ENCODE peak calls at places on chromosomes 7 and 10, in eight cellular contexts. One of them, this sample, is unnamed.
A peak's percentile ranks its signal among the peaks of the same experiment; 100 is the strongest.

GRCh38 chr10:116241025-116241424 is 32.0 kb downstream of the GFRA1 start:
- DNase-seq in mesothelial cell of epicardium: no peak
- DNase-seq in dorsolateral prefrontal cortex: no peak
- DNase-seq in Peyer's patch: no peak
- DNase-seq in endothelial cell: no peak
- DNase-seq in MCF 10A: no peak
- DNase-seq in PC-9: no peak
- DNase-seq in right atrium auricular region: no peak
- DNase-seq in this sample: no peak

GRCh38 chr7:12322903-12323300 is 80.8 kb downstream of the VWDE start:
- DNase-seq in dorsolateral prefrontal cortex: no peak
- DNase-seq in MCF 10A: peak; percentile 11
- DNase-seq in PC-9: no peak
- DNase-seq in right atrium auricular region: no peak
- DNase-seq in mesothelial cell of epicardium: no peak
- DNase-seq in endothelial cell: no peak
- DNase-seq in Peyer's patch: peak; percentile 47
- DNase-seq in this sample: no peak

GRCh38 chr7:112184455-112184854 is 21.7 kb downstream of the DOCK4 start:
- DNase-seq in endothelial cell: no peak
- DNase-seq in mesothelial cell of epicardium: no peak
- DNase-seq in PC-9: no peak
- DNase-seq in dorsolateral prefrontal cortex: no peak
- DNase-seq in Peyer's patch: no peak
- DNase-seq in MCF 10A: no peak
- DNase-seq in right atrium auricular region: no peak
- DNase-seq in this sample: no peak

GRCh38 chr10:58622286-58622685 is 109.6 kb downstream of the BICC1 start:
- DNase-seq in Peyer's patch: no peak
- DNase-seq in endothelial cell: no peak
- DNase-seq in right atrium auricular region: no peak
- DNase-seq in dorsolateral prefrontal cortex: no peak
- DNase-seq in PC-9: no peak
- DNase-seq in mesothelial cell of epicardium: no peak
- DNase-seq in MCF 10A: no peak
- DNase-seq in this sample: no peak

GRCh38 chr10:64416011-64416410 is 894.8 kb downstream of the REEP3 start:
- DNase-seq in PC-9: no peak
- DNase-seq in right atrium auricular region: no peak
- DNase-seq in mesothelial cell of epicardium: no peak
- DNase-seq in MCF 10A: no peak
- DNase-seq in Peyer's patch: no peak
- DNase-seq in dorsolateral prefrontal cortex: no peak
- DNase-seq in endothelial cell: no peak
- DNase-seq in this sample: no peak

GRCh38 chr10:12081879-12082560 is 13.3 kb downstream of the DHTKD1 start:
- DNase-seq in PC-9: no peak
- DNase-seq in endothelial cell: no peak
- DNase-seq in right atrium auricular region: no peak
- DNase-seq in Peyer's patch: no peak
- DNase-seq in mesothelial cell of epicardium: no peak
- DNase-seq in dorsolateral prefrontal cortex: no peak
- DNase-seq in MCF 10A: peak; percentile 14
- DNase-seq in this sample: no peak

GRCh38 chr10:130611239-130611638 is 475.0 kb downstream of the GLRX3 start:
- DNase-seq in endothelial cell: no peak
- DNase-seq in mesothelial cell of epicardium: no peak
- DNase-seq in MCF 10A: no peak
- DNase-seq in Peyer's patch: no peak
- DNase-seq in PC-9: no peak
- DNase-seq in right atrium auricular region: no peak
- DNase-seq in dorsolateral prefrontal cortex: no peak
- DNase-seq in this sample: no peak

GRCh38 chr10:103786020-103786419 is 69.4 kb downstream of the SH3PXD2A start:
- DNase-seq in dorsolateral prefrontal cortex: no peak
- DNase-seq in Peyer's patch: no peak
- DNase-seq in MCF 10A: no peak
- DNase-seq in mesothelial cell of epicardium: no peak
- DNase-seq in right atrium auricular region: no peak
- DNase-seq in PC-9: no peak
- DNase-seq in endothelial cell: no peak
- DNase-seq in this sample: no peak

GRCh38 chr7:24384362-24385030 is 100.5 kb downstream of the NPY start:
- DNase-seq in mesothelial cell of epicardium: no peak
- DNase-seq in dorsolateral prefrontal cortex: no peak
- DNase-seq in MCF 10A: no peak
- DNase-seq in endothelial cell: no peak
- DNase-seq in PC-9: no peak
- DNase-seq in right atrium auricular region: no peak
- DNase-seq in Peyer's patch: no peak
- DNase-seq in this sample: no peak

GRCh38 chr7:157585113-157585861 is 248.5 kb downstream of the DNAJB6 start:
- DNase-seq in right atrium auricular region: no peak
- DNase-seq in Peyer's patch: no peak
- DNase-seq in dorsolateral prefrontal cortex: no peak
- DNase-seq in endothelial cell: no peak
- DNase-seq in mesothelial cell of epicardium: no peak
- DNase-seq in MCF 10A: no peak
- DNase-seq in PC-9: no peak
- DNase-seq in this sample: no peak

GRCh38 chr7:45651540-45651939 is 77.4 kb downstream of the ADCY1 start:
- DNase-seq in endothelial cell: no peak
- DNase-seq in PC-9: no peak
- DNase-seq in mesothelial cell of epicardium: no peak
- DNase-seq in MCF 10A: no peak
- DNase-seq in right atrium auricular region: no peak
- DNase-seq in dorsolateral prefrontal cortex: no peak
- DNase-seq in Peyer's patch: no peak
- DNase-seq in this sample: peak; percentile 65

GRCh38 chr10:100890696-100891271 is 22.0 kb upstream of the SLF2 start:
- DNase-seq in dorsolateral prefrontal cortex: no peak
- DNase-seq in endothelial cell: no peak
- DNase-seq in Peyer's patch: no peak
- DNase-seq in right atrium auricular region: peak; percentile 42
- DNase-seq in MCF 10A: peak; percentile 89
- DNase-seq in PC-9: peak; percentile 89
- DNase-seq in mesothelial cell of epicardium: no peak
- DNase-seq in this sample: peak; percentile 84

GRCh38 chr10:59372543-59372942 is 10.2 kb upstream of the FAM13C start:
- DNase-seq in MCF 10A: no peak
- DNase-seq in endothelial cell: no peak
- DNase-seq in Peyer's patch: no peak
- DNase-seq in mesothelial cell of epicardium: no peak
- DNase-seq in PC-9: no peak
- DNase-seq in right atrium auricular region: no peak
- DNase-seq in dorsolateral prefrontal cortex: no peak
- DNase-seq in this sample: no peak

GRCh38 chr10:97228130-97228774 is 42.5 kb upstream of the SLIT1 start:
- DNase-seq in Peyer's patch: no peak
- DNase-seq in dorsolateral prefrontal cortex: no peak
- DNase-seq in MCF 10A: no peak
- DNase-seq in right atrium auricular region: no peak
- DNase-seq in endothelial cell: no peak
- DNase-seq in mesothelial cell of epicardium: no peak
- DNase-seq in PC-9: no peak
- DNase-seq in this sample: no peak

GRCh38 chr7:45106820-45107219 is 4.7 kb downstream of the TBRG4 start:
- DNase-seq in endothelial cell: no peak
- DNase-seq in mesothelial cell of epicardium: no peak
- DNase-seq in MCF 10A: no peak
- DNase-seq in dorsolateral prefrontal cortex: no peak
- DNase-seq in Peyer's patch: no peak
- DNase-seq in PC-9: no peak
- DNase-seq in right atrium auricular region: no peak
- DNase-seq in this sample: no peak

GRCh38 chr10:123042708-123043408 is 34.1 kb downstream of the ACADSB start:
- DNase-seq in dorsolateral prefrontal cortex: no peak
- DNase-seq in endothelial cell: no peak
- DNase-seq in MCF 10A: no peak
- DNase-seq in PC-9: no peak
- DNase-seq in Peyer's patch: no peak
- DNase-seq in right atrium auricular region: no peak
- DNase-seq in mesothelial cell of epicardium: no peak
- DNase-seq in this sample: no peak

GRCh38 chr10:94193466-94193924 is 169.2 kb downstream of the NOC3L start:
- DNase-seq in PC-9: no peak
- DNase-seq in right atrium auricular region: no peak
- DNase-seq in MCF 10A: peak; percentile 58
- DNase-seq in Peyer's patch: no peak
- DNase-seq in mesothelial cell of epicardium: no peak
- DNase-seq in endothelial cell: no peak
- DNase-seq in dorsolateral prefrontal cortex: no peak
- DNase-seq in this sample: no peak

GRCh38 chr10:113712755-113713154 is 33.0 kb downstream of the CASP7 start:
- DNase-seq in mesothelial cell of epicardium: no peak
- DNase-seq in dorsolateral prefrontal cortex: no peak
- DNase-seq in Peyer's patch: no peak
- DNase-seq in PC-9: no peak
- DNase-seq in endothelial cell: no peak
- DNase-seq in right atrium auricular region: no peak
- DNase-seq in MCF 10A: no peak
- DNase-seq in this sample: no peak

GRCh38 chr7:138924551-138925225 is 56.5 kb downstream of the KIAA1549 start:
- DNase-seq in right atrium auricular region: no peak
- DNase-seq in PC-9: no peak
- DNase-seq in MCF 10A: no peak
- DNase-seq in endothelial cell: no peak
- DNase-seq in dorsolateral prefrontal cortex: no peak
- DNase-seq in Peyer's patch: no peak
- DNase-seq in mesothelial cell of epicardium: no peak
- DNase-seq in this sample: no peak

GRCh38 chr10:75103881-75104686 is 7.4 kb upstream of the SAMD8 start:
- DNase-seq in endothelial cell: no peak
- DNase-seq in mesothelial cell of epicardium: no peak
- DNase-seq in PC-9: no peak
- DNase-seq in Peyer's patch: peak; percentile 42
- DNase-seq in MCF 10A: no peak
- DNase-seq in right atrium auricular region: no peak
- DNase-seq in dorsolateral prefrontal cortex: no peak
- DNase-seq in this sample: no peak

DNA sequence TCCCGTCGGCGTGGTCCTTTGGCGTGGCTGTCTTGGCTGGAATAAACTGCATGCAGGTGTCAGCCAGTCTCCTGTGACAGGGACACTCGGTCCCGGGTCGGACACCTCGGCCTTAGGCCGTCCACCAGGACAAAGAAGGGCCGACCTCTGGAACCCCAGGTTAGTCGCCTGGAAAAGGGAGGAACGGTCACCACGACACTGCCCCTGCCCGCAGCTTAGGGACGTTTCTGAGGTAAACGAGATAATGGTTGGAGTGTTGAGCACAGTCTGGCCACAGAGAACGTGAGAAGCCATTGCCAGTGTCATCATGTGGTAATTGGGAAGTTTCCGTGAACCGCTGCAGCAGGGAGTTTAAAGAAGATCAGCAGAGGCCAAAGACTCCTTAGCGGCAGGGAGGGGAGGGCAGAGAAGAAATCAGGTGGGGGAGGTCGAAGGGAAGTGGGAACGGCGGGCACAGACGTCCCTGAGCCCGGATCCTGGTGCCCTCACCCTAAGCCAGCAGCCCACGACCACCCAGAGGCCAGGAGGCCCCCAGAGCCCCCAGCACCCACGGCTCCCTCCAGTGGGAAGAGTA is 73.5 kb upstream of the FAM20C start:
- DNase-seq in Peyer's patch: no peak
- DNase-seq in dorsolateral prefrontal cortex: no peak
- DNase-seq in MCF 10A: no peak
- DNase-seq in mesothelial cell of epicardium: no peak
- DNase-seq in PC-9: no peak
- DNase-seq in endothelial cell: no peak
- DNase-seq in right atrium auricular region: no peak
- DNase-seq in this sample: no peak
- TF ChIP-seq CTCF in Peyer's patch: no peak
- TF ChIP-seq CTCF in dorsolateral prefrontal cortex: no peak
- TF ChIP-seq CTCF in MCF 10A: no peak
- TF ChIP-seq CTCF in mesothelial cell of epicardium: no peak
- TF ChIP-seq CTCF in PC-9: no peak
- TF ChIP-seq CTCF in endothelial cell: no peak
- TF ChIP-seq CTCF in right atrium auricular region: no peak
- TF ChIP-seq CTCF in this sample: no peak

GRCh38 chr10:81820418-81820817 is 54.6 kb upstream of the NRG3 start:
- DNase-seq in Peyer's patch: no peak
- DNase-seq in endothelial cell: no peak
- DNase-seq in mesothelial cell of epicardium: no peak
- DNase-seq in PC-9: no peak
- DNase-seq in right atrium auricular region: no peak
- DNase-seq in dorsolateral prefrontal cortex: no peak
- DNase-seq in MCF 10A: peak; percentile 38
- DNase-seq in this sample: no peak
- TF ChIP-seq CTCF in Peyer's patch: no peak
- TF ChIP-seq CTCF in endothelial cell: no peak
- TF ChIP-seq CTCF in mesothelial cell of epicardium: no peak
- TF ChIP-seq CTCF in PC-9: no peak
- TF ChIP-seq CTCF in right atrium auricular region: no peak
- TF ChIP-seq CTCF in dorsolateral prefrontal cortex: no peak
- TF ChIP-seq CTCF in MCF 10A: peak; percentile 59
- TF ChIP-seq CTCF in this sample: peak; percentile 25

GRCh38 chr7:127252736-127253288 is at the start of gene GRM8:
- DNase-seq in mesothelial cell of epicardium: peak; percentile 29
- DNase-seq in endothelial cell: peak; percentile 50
- DNase-seq in Peyer's patch: peak; percentile 48
- DNase-seq in right atrium auricular region: no peak
- DNase-seq in MCF 10A: no peak
- DNase-seq in PC-9: no peak
- DNase-seq in dorsolateral prefrontal cortex: peak; percentile 25
- DNase-seq in this sample: no peak
- TF ChIP-seq CTCF in mesothelial cell of epicardium: no peak
- TF ChIP-seq CTCF in endothelial cell: no peak
- TF ChIP-seq CTCF in Peyer's patch: no peak
- TF ChIP-seq CTCF in right atrium auricular region: no peak
- TF ChIP-seq CTCF in MCF 10A: no peak
- TF ChIP-seq CTCF in PC-9: no peak
- TF ChIP-seq CTCF in dorsolateral prefrontal cortex: no peak
- TF ChIP-seq CTCF in this sample: no peak

GRCh38 chr7:159141159-159141558 is 3.5 kb downstream of the VIPR2 start:
- DNase-seq in endothelial cell: no peak
- DNase-seq in MCF 10A: no peak
- DNase-seq in PC-9: no peak
- DNase-seq in Peyer's patch: no peak
- DNase-seq in right atrium auricular region: no peak
- DNase-seq in dorsolateral prefrontal cortex: no peak
- DNase-seq in mesothelial cell of epicardium: no peak
- DNase-seq in this sample: peak; percentile 57

GRCh38 chr7:159142730-159143129 is 1.9 kb downstream of the VIPR2 start:
- DNase-seq in endothelial cell: no peak
- DNase-seq in dorsolateral prefrontal cortex: no peak
- DNase-seq in Peyer's patch: no peak
- DNase-seq in MCF 10A: no peak
- DNase-seq in PC-9: no peak
- DNase-seq in mesothelial cell of epicardium: no peak
- DNase-seq in right atrium auricular region: no peak
- DNase-seq in this sample: peak; percentile 54

GRCh38 chr7:159142204-159142603 is 2.5 kb downstream of the VIPR2 start:
- DNase-seq in PC-9: no peak
- DNase-seq in Peyer's patch: no peak
- DNase-seq in dorsolateral prefrontal cortex: no peak
- DNase-seq in right atrium auricular region: no peak
- DNase-seq in endothelial cell: no peak
- DNase-seq in MCF 10A: no peak
- DNase-seq in mesothelial cell of epicardium: no peak
- DNase-seq in this sample: no peak

GRCh38 chr7:159140170-159140910 is 4.3 kb downstream of the VIPR2 start:
- DNase-seq in MCF 10A: no peak
- DNase-seq in PC-9: no peak
- DNase-seq in mesothelial cell of epicardium: no peak
- DNase-seq in right atrium auricular region: peak; percentile 43
- DNase-seq in dorsolateral prefrontal cortex: no peak
- DNase-seq in Peyer's patch: no peak
- DNase-seq in endothelial cell: no peak
- DNase-seq in this sample: peak; percentile 79

GRCh38 chr7:159141660-159142059 is 3.0 kb downstream of the VIPR2 start:
- DNase-seq in MCF 10A: no peak
- DNase-seq in mesothelial cell of epicardium: no peak
- DNase-seq in Peyer's patch: no peak
- DNase-seq in dorsolateral prefrontal cortex: no peak
- DNase-seq in PC-9: no peak
- DNase-seq in endothelial cell: no peak
- DNase-seq in right atrium auricular region: no peak
- DNase-seq in this sample: no peak
- TF ChIP-seq CTCF in MCF 10A: no peak
- TF ChIP-seq CTCF in mesothelial cell of epicardium: no peak
- TF ChIP-seq CTCF in Peyer's patch: no peak
- TF ChIP-seq CTCF in dorsolateral prefrontal cortex: no peak
- TF ChIP-seq CTCF in PC-9: no peak
- TF ChIP-seq CTCF in endothelial cell: no peak
- TF ChIP-seq CTCF in right atrium auricular region: peak; percentile 14
- TF ChIP-seq CTCF in this sample: no peak